ENCODE peak calls at places on chromosomes 16 and 17, in five cellular contexts. D is Panc1; X is adipocyte; S is CD8-positive, alpha-beta T cell; B is PC-9. O is an unnamed sample. For H3K27me3 and H3K4me1, the result is how much of the 10 kb centered on the place peaks cover.

GRCh38 chr17:63433746-63434591 is 12.1 kb downstream of the CYB561 start:
- DNase-seq in S (no peak), B (no peak), X (peak), D (no peak), O (no peak)

GRCh38 chr17:59329558-59330313 is 1.7 kb upstream of the YPEL2 start:
- DNase-seq in D (no peak), S (no peak), B (peak), X (peak), O (no peak)

GRCh38 chr17:40598928-40599627 is 33.8 kb upstream of the CCR7 start:
- DNase-seq in S (peak), B (no peak), X (no peak), D (no peak), O (peak)

GRCh38 chr17:55432358-55433028 is 10.9 kb upstream of the MMD start:
- DNase-seq in S (no peak), B (peak), D (no peak), X (no peak), O (no peak)

GRCh38 chr16:2507679-2508064 is 6.1 kb upstream of the ATP6V0C start:
- DNase-seq in S (no peak), X (no peak), B (no peak), D (no peak), O (no peak)

GRCh38 chr17:21678451-21679081 is 13.8 kb upstream of the KCNJ18 start:
- DNase-seq in X (no peak), D (no peak), S (no peak), B (no peak), O (no peak)

GRCh38 chr17:15966879-15967248 is 21.9 kb downstream of the ADORA2B start:
- DNase-seq in B (peak), X (no peak), D (no peak), S (no peak), O (no peak)

GRCh38 chr16:2848933-2849332 is 9.0 kb downstream of the PRSS22 start:
- DNase-seq in B (no peak), D (no peak), X (no peak), S (no peak), O (no peak)

GRCh38 chr16:73058616-73059409 is 10.9 kb upstream of the ZFHX3 start:
- DNase-seq in D (no peak), X (peak), B (no peak), S (no peak), O (no peak)

GRCh38 chr17:41728056-41728455 is 6.4 kb downstream of the HAP1 start:
- DNase-seq in B (no peak), X (no peak), D (no peak), S (no peak), O (no peak)

GRCh38 chr17:48443712-48444111 is 13.7 kb upstream of the SKAP1 start:
- DNase-seq in D (no peak), X (no peak), S (no peak), B (no peak), O (no peak)

GRCh38 chr17:18121201-18121600 is 12.6 kb downstream of the MYO15A start:
- DNase-seq in S (no peak), X (no peak), B (no peak), D (no peak), O (no peak)

GRCh38 chr17:34899892-34900291 is 61.4 kb downstream of the CCT6B start:
- DNase-seq in D (no peak), B (no peak), X (no peak), S (no peak), O (no peak)

GRCh38 chr17:10243905-10244844 is 45.8 kb upstream of the GAS7 start:
- DNase-seq in D (no peak), S (no peak), B (no peak), X (no peak), O (no peak)

GRCh38 chr17:48444531-48445247 is 14.7 kb upstream of the SKAP1 start:
- DNase-seq in B (no peak), X (no peak), D (no peak), S (no peak), O (no peak)

GRCh38 chr16:75494696-75495601 is at the start of gene CHST6:
- DNase-seq in S (no peak), B (no peak), X (peak), D (no peak), O (no peak)

GRCh38 chr16:79415983-79416641 is 184.4 kb downstream of the MAF start:
- DNase-seq in B (no peak), D (no peak), S (no peak), X (no peak), O (no peak)

GRCh38 chr17:32342603-32343325 is 791 bp upstream of the C17orf75 start:
- DNase-seq in S (no peak), D (no peak), B (no peak), X (no peak), O (no peak)

GRCh38 chr17:2755941-2756724 is 6.7 kb upstream of the CCDC92B start:
- DNase-seq in D (no peak), X (peak), S (no peak), B (no peak), O (no peak)

GRCh38 chr17:17361543-17362511 is 58.7 kb downstream of the NT5M start:
- DNase-seq in X (no peak), B (no peak), S (no peak), D (no peak), O (no peak)

GRCh38 chr16:85995591-85996461 is 96.9 kb downstream of the IRF8 start:
- DNase-seq in S (no peak), X (peak), B (no peak), D (no peak), O (no peak)

GRCh38 chr17:39755550-39756375 is 18.0 kb downstream of the GRB7 start:
- DNase-seq in X (peak), D (no peak), B (no peak), S (no peak), O (no peak)

GRCh38 chr16:9134739-9135138 is 43.3 kb downstream of the HAPSTR1 start:
- DNase-seq in B (peak), D (no peak), S (peak), X (peak), O (no peak)

DNA sequence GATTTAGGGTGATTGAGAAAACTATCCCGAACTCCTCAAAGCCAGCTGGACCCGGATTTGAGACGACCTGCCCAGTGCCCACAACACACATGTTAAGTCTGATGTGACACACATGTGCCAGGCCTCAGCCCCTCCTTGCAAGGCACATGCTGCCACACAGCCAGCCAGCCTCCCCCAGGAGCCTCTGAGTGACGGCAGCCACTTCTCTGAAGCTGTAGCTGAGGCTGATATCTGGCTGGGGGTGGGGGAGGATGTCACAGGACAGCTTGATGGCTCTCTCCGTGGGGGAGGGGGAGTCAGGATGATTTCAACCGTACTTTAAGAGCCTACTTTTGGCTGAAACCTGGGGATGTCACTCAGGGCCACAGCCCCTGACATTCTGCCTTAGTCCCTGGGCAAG is 40.9 kb downstream of the SRCIN1 start:
- DNase-seq in S (no peak), B (no peak), D (no peak), X (no peak), O (no peak)
- H3K27me3 ChIP-seq in S (half or more), B (under half), D (under half), X (half or more), O (under half)

GRCh38 chr16:81601008-81601428 is 156.4 kb downstream of the CMIP start:
- DNase-seq in D (no peak), S (no peak), X (peak), B (no peak), O (no peak)
- H3K4me1 ChIP-seq in D (under half), S (under half), X (under half), B (under half), O (under half)

DNA sequence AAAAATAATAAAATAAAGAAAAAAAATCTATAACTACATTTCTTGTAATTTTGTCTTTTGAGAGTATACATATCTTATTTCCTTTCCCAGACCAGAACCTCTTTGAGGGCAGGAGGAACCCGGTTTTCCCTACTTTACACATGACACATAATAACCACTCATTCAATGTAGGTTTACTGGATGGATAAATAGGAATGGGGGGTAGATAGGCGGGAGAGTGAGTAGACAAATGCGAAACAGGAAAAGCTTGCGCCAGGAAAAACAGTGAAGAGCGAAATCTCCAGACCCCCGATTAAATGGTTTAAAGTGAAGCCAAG is 515 bp upstream of the GOSR2 start:
- DNase-seq in X (no peak), S (no peak), B (no peak), D (no peak), O (no peak)
- H3K4me3 ChIP-seq in X (peak), S (peak), B (peak), D (peak), O (peak)

DNA sequence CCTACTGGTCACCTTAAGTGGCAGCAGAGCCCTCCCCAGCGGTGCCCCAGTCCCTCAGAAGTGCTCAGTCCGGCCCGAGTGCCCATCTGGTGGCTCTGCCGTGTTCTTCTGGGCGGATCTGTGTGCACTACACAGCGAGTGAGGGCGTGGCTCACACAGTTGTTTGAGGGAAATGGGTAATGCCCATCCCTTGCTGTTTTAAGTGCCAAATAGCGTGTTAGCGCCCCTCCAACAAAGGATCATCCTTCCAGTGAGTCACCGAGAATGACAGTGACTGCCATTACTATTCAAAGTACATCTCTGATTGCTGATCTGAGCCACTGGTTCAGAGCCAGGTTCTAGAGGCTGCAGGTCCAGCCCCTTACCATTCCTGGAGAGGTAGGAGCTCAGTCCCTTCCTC is 152.0 kb downstream of the LGALS9B start:
- DNase-seq in D (no peak), S (no peak), X (no peak), B (no peak), O (no peak)
- H3K27me3 ChIP-seq in D (under half), S (under half), X (under half), B (under half), O (under half)

GRCh38 chr16:3874242-3874641 is 6.3 kb downstream of the CREBBP start:
- DNase-seq in B (no peak), D (no peak), X (no peak), S (no peak), O (no peak)

GRCh38 chr16:3878610-3879009 is 1.9 kb downstream of the CREBBP start:
- DNase-seq in X (peak), D (no peak), B (no peak), S (no peak), O (no peak)

GRCh38 chr16:3876695-3877094 is 3.8 kb downstream of the CREBBP start:
- DNase-seq in B (no peak), S (no peak), D (no peak), X (peak), O (no peak)

GRCh38 chr16:3874794-3875692 is 5.5 kb downstream of the CREBBP start:
- DNase-seq in D (no peak), B (no peak), X (no peak), S (no peak), O (no peak)

GRCh38 chr16:3876160-3876559 is 4.4 kb downstream of the CREBBP start:
- DNase-seq in B (no peak), S (no peak), D (no peak), X (no peak), O (no peak)
- H3K4me1 ChIP-seq in B (under half), S (half or more), D (half or more), X (half or more), O (half or more)

O was measured in vagina.